ENCODE peak calls at places on chromosomes 7 and 10, in nine cellular contexts. H is neural progenitor cell, S is hepatocyte, O is testis, I is kidney, V is left ventricle myocardium inferior, P is left lung, E is prostate gland, K is A549. C is an unnamed sample.

GRCh38 chr7:100171087-100171681 is 2.8 kb upstream of the GAL3ST4 start:
- DNase-seq in I (peak; percentile 76), P (no peak), H (peak; percentile 84), O (peak; percentile 33), K (no peak), V (no peak), S (peak; percentile 53), E (no peak), C (no peak)

GRCh38 chr10:128781636-128782035 is 655.4 kb upstream of the MKI67 start:
- DNase-seq in E (no peak), O (peak; percentile 19), K (no peak), P (no peak), V (no peak), I (no peak), H (no peak), S (no peak), C (no peak)

GRCh38 chr10:15046626-15047025 is 2.9 kb downstream of the OLAH start:
- DNase-seq in I (peak; percentile 77), E (no peak), S (no peak), H (no peak), P (no peak), V (no peak), O (no peak), K (no peak), C (no peak)

GRCh38 chr10:17872191-17873091 is 63.3 kb downstream of the MRC1 start:
- DNase-seq in E (no peak), O (no peak), I (no peak), P (no peak), K (peak; percentile 28), V (no peak), S (peak; percentile 9), H (peak; percentile 26), C (peak; percentile 2)

GRCh38 chr10:30639946-30640786 is 10.6 kb upstream of the LYZL2 start:
- DNase-seq in P (no peak), S (peak; percentile 69), I (no peak), H (peak; percentile 58), O (no peak), E (no peak), K (peak; percentile 77), V (no peak), C (peak; percentile 35)

GRCh38 chr10:70034252-70034651 is 18.4 kb upstream of the MACROH2A2 start:
- DNase-seq in V (no peak), I (no peak), K (no peak), P (no peak), O (peak; percentile 51), E (no peak), H (no peak), S (no peak), C (no peak)

GRCh38 chr7:73451780-73452398 is 18.3 kb downstream of the FZD9 start:
- DNase-seq in V (no peak), P (no peak), I (no peak), O (no peak), K (peak; percentile 65), S (peak; percentile 70), H (peak; percentile 57), E (no peak), C (peak; percentile 23)

GRCh38 chr7:116952640-116953371 is 495 bp upstream of the ST7 start:
- DNase-seq in E (peak; percentile 9), K (peak; percentile 59), S (peak; percentile 42), P (peak; percentile 81), V (peak; percentile 71), O (peak; percentile 80), H (peak; percentile 53), I (no peak), C (no peak)

GRCh38 chr7:124728610-124729009 is 37.0 kb downstream of the GPR37 start:
- DNase-seq in H (no peak), I (no peak), O (no peak), E (no peak), V (no peak), P (no peak), S (no peak), K (no peak), C (no peak)

GRCh38 chr7:28211006-28211405 is 30.4 kb upstream of the JAZF1 start:
- DNase-seq in P (no peak), E (no peak), S (no peak), O (no peak), I (no peak), H (no peak), K (no peak), V (no peak), C (no peak)

GRCh38 chr7:151166629-151167196 is 781 bp downstream of the GBX1 start:
- DNase-seq in V (no peak), K (no peak), I (no peak), H (no peak), O (no peak), P (no peak), S (no peak), E (no peak), C (no peak)

GRCh38 chr7:17663056-17663675 is 277.1 kb downstream of the SNX13 start:
- DNase-seq in E (no peak), S (peak; percentile 19), P (no peak), V (no peak), K (peak; percentile 29), O (no peak), H (no peak), I (no peak), C (no peak)

GRCh38 chr7:47381132-47381495 is 200.8 kb downstream of the TNS3 start:
- DNase-seq in E (no peak), H (peak; percentile 53), K (no peak), S (no peak), O (no peak), P (no peak), V (no peak), I (no peak), C (no peak)

GRCh38 chr7:36279251-36279925 is 110.3 kb upstream of the ANLN start:
- DNase-seq in O (no peak), I (no peak), K (no peak), S (no peak), V (no peak), E (no peak), H (no peak), P (no peak), C (no peak)

GRCh38 chr10:530717-531116 is 158.8 kb downstream of the DIP2C start:
- DNase-seq in E (no peak), S (no peak), K (no peak), P (no peak), H (no peak), I (no peak), O (no peak), V (no peak), C (no peak)

DNA sequence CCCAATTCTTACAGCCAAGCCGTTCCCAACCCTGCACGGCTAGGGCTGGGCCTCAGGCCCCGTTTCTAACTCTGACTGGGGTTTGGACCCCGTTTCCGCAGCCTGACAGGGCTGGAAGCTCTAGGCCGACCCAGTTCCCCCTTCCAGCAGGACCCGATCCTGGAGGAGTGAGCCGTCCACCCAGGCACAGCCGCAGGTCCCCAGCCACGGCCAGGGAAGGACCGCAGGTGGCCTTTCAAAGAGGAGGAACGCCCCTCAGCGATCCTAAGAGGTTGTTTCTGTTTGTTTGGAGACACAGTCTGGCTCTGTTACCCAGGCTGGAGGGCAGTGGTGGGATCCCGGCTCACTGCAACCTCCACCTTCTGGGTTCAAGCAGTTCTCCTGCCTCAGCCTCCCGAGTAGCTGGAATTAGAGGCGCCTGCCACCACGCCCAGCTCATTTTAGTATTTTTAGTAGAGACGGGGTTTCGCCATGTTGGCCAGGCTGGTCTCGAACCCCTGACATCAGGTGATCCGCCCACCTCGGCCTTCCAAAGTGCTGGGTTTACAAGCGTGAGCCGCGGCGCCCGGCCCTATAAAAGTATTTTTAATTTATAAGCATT is 778 bp upstream of the GET4 start:
- DNase-seq in K (no peak), E (no peak), H (no peak), I (peak; percentile 88), S (no peak), P (peak; percentile 53), V (no peak), O (no peak), C (no peak)
- H3K4me3 ChIP-seq in K (peak overlapping the region; percentile 40), E (peak overlapping the region; percentile 35), H (no peak overlapping the region), I (peak overlapping the region; percentile 30), S (peak overlapping the region; percentile 35), P (peak overlapping the region; percentile 85), V (peak overlapping the region; percentile 94), O (peak overlapping the region; percentile 38), C (no peak overlapping the region)

GRCh38 chr7:7051221-7051877 is 131.0 kb upstream of the C1GALT1 start:
- DNase-seq in V (no peak), P (no peak), O (no peak), S (peak; percentile 22), K (peak; percentile 6), I (no peak), E (no peak), H (no peak), C (no peak)
- H3K27ac ChIP-seq in V (no peak overlapping the region), P (no peak overlapping the region), O (no peak overlapping the region), S (peak overlapping the region; percentile 38), K (no peak overlapping the region), I (no peak overlapping the region), E (no peak overlapping the region), H (no peak overlapping the region), C (no peak overlapping the region)

GRCh38 chr10:103720964-103721335 is 134.4 kb downstream of the SH3PXD2A start:
- DNase-seq in O (no peak), K (no peak), P (no peak), V (no peak), E (no peak), I (peak; percentile 51), S (no peak), H (no peak), C (no peak)
- H3K4me1 ChIP-seq in O (peaks cover 4% of the 10 kb centered on the region), K (peaks cover 6% of the 10 kb centered on the region), P (no peaks in the 10 kb centered on the region), V (peaks cover 23% of the 10 kb centered on the region), E (peaks cover 5% of the 10 kb centered on the region), I (peaks cover 6% of the 10 kb centered on the region), S (peaks cover 11% of the 10 kb centered on the region), H (peaks cover 3% of the 10 kb centered on the region), C (peaks cover 9% of the 10 kb centered on the region)

GRCh38 chr7:30281791-30282190 is 2.6 kb upstream of the ZNRF2 start:
- DNase-seq in H (no peak), E (no peak), S (peak; percentile 68), V (no peak), I (no peak), O (no peak), K (no peak), P (no peak), C (no peak)

GRCh38 chr7:30278849-30279505 is 5.4 kb upstream of the ZNRF2 start:
- DNase-seq in H (no peak), O (no peak), K (no peak), S (no peak), V (no peak), E (no peak), I (no peak), P (no peak), C (no peak)

GRCh38 chr7:30282735-30283134 is 1.7 kb upstream of the ZNRF2 start:
- DNase-seq in S (no peak), E (no peak), O (no peak), I (no peak), V (no peak), P (no peak), K (no peak), H (no peak), C (no peak)

GRCh38 chr7:30281263-30281662 is 3.1 kb upstream of the ZNRF2 start:
- DNase-seq in K (no peak), P (no peak), E (no peak), S (no peak), H (peak; percentile 16), O (no peak), V (no peak), I (no peak), C (no peak)

DNA sequence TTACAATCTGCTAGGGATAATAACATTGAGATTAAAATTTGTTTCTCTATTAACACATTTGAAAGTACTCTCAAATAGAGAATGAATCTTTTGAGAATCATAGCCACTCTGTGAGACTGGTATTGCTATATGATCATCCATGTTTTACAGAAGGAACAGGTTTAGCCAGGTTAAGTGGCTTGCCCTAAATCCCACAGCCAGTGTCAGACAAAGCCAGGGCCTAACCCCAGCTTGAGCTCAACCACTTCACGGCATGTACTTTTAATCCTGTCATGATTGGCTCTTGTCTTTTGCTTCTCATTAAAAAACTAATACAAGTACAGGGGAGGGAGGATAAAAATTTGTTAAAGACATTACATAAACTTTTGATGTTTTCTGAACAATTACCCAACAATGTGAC is 3.8 kb upstream of the ZNRF2 start:
- DNase-seq in S (no peak), V (no peak), P (no peak), O (no peak), H (peak; percentile 50), K (no peak), I (no peak), E (no peak), C (no peak)
- H3K4me3 ChIP-seq in S (no peak overlapping the region), V (no peak overlapping the region), P (no peak overlapping the region), O (no peak overlapping the region), H (no peak overlapping the region), K (no peak overlapping the region), I (no peak overlapping the region), E (no peak overlapping the region), C (no peak overlapping the region)